ENCODE peak calls at places on chromosomes 4 and X, in nine cellular contexts. I is CD8-positive, alpha-beta T cell; C is HCT116; L is RWPE2; F is A673; Q is tibial artery; K is H1; E is CD4-positive, alpha-beta T cell; B is breast epithelium. Z is an unnamed sample.

GRCh38 chr4:28432348-28433025 is 1571.8 kb downstream of the STIM2 start:
- DNase-seq in I (no peak), C (no peak), L (no peak), F (no peak), Q (no peak), K (no peak), E (no peak), B (no peak), Z (no peak)

GRCh38 chr4:42280327-42281095 is 116.8 kb upstream of the SHISA3 start:
- DNase-seq in I (no peak), C (peak), L (no peak), F (peak), Q (no peak), K (no peak), E (no peak), B (no peak), Z (peak)

GRCh38 chr4:6974138-6974848 is 64.7 kb downstream of the TBC1D14 start:
- DNase-seq in I (peak), C (peak), L (no peak), F (peak), Q (peak), K (peak), E (peak), B (peak), Z (peak)

GRCh38 chr4:24551492-24552330 is 32.6 kb downstream of the DHX15 start:
- DNase-seq in I (no peak), C (peak), L (no peak), F (no peak), Q (no peak), K (no peak), E (no peak), B (no peak), Z (no peak)

GRCh38 chr4:1683371-1683902 is 676 bp downstream of the FAM53A start:
- DNase-seq in I (no peak), C (no peak), L (no peak), F (peak), Q (no peak), K (no peak), E (peak), B (no peak), Z (peak)

GRCh38 chr4:115851918-115852766 is 738.7 kb upstream of the NDST4 start:
- DNase-seq in I (no peak), C (peak), L (no peak), F (peak), Q (peak), K (peak), E (no peak), B (no peak), Z (peak)

GRCh38 chr4:87230806-87231205 is 10.4 kb upstream of the KLHL8 start:
- DNase-seq in I (no peak), C (no peak), L (no peak), F (no peak), Q (no peak), K (no peak), E (no peak), B (no peak), Z (no peak)

GRCh38 chr4:150579591-150580234 is 2.2 kb upstream of the MAB21L2 start:
- DNase-seq in I (no peak), C (no peak), L (no peak), F (no peak), Q (peak), K (peak), E (no peak), B (no peak), Z (peak)

GRCh38 chr4:41819621-41820020 is 71.1 kb upstream of the PHOX2B start:
- DNase-seq in I (no peak), C (no peak), L (no peak), F (no peak), Q (no peak), K (no peak), E (no peak), B (no peak), Z (no peak)

GRCh38 chr4:112060212-112060611 is 85.0 kb upstream of the FAM241A start:
- DNase-seq in I (no peak), C (peak), L (no peak), F (peak), Q (no peak), K (no peak), E (no peak), B (no peak), Z (peak)

GRCh38 chr4:82559735-82560120 is 2.1 kb downstream of the TMEM150C start:
- DNase-seq in I (no peak), C (no peak), L (no peak), F (no peak), Q (no peak), K (no peak), E (no peak), B (no peak), Z (no peak)

GRCh38 chrX:2819345-2820130 is 9.2 kb upstream of the GYG2 start:
- DNase-seq in I (no peak), C (no peak), L (no peak), F (peak), Q (no peak), K (no peak), E (no peak), B (no peak), Z (no peak)
- TF ChIP-seq CTCF in I (no peak), C (peak), L (peak), F (peak), Q (peak), K (no peak), E (no peak), B (no peak), Z (peak)

GRCh38 chr4:121923306-121923705 is 28.6 kb downstream of the TRPC3 start:
- DNase-seq in I (no peak), C (no peak), L (no peak), F (no peak), Q (no peak), K (no peak), E (no peak), B (no peak), Z (no peak)

GRCh38 chr4:121932212-121932974 is 19.5 kb downstream of the TRPC3 start:
- DNase-seq in I (no peak), C (no peak), L (peak), F (no peak), Q (no peak), K (no peak), E (no peak), B (no peak), Z (no peak)

GRCh38 chr4:121927948-121928347 is 23.9 kb downstream of the TRPC3 start:
- DNase-seq in I (no peak), C (no peak), L (no peak), F (no peak), Q (no peak), K (no peak), E (no peak), B (no peak), Z (no peak)
- H3K27ac ChIP-seq in I (no peak), C (no peak), L (no peak), F (no peak), Q (no peak), K (no peak), E (no peak), B (no peak), Z (no peak)

GRCh38 chr4:118684873-118685811 is at the start of gene METTL14:
- DNase-seq in I (peak), C (peak), L (peak), F (peak), Q (peak), K (peak), E (peak), B (peak), Z (peak)
- TF ChIP-seq CTCF in I (no peak), C (no peak), L (no peak), F (no peak), Q (no peak), K (peak), E (no peak), B (no peak), Z (no peak)

DNA sequence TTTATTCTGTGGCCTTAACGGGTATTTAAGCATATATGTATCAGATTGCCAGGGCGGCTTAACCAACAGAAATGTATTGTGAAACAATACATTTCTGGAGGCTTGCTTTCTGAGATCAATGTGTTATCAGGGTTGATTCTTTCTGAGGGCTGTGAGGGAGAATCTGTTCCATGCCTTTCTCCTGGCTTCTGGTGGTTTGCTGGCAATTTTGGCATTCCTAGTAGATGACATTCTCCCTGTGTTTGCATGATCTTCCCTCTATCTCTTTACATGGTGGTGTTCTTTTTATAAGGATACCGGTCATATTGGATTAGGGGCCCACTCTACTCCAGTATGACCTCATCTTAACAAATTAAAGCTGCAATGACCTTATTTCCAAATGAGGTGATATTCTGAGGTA is 16.9 kb upstream of the CEP135 start:
- DNase-seq in I (no peak), C (no peak), L (no peak), F (no peak), Q (no peak), K (no peak), E (no peak), B (no peak), Z (no peak)
- H3K27ac ChIP-seq in I (no peak), C (no peak), L (no peak), F (no peak), Q (no peak), K (no peak), E (no peak), B (no peak), Z (no peak)